ENCODE peak calls at places on chromosomes 4 and X, in five cellular contexts. One of them, this sample, is unnamed.

GRCh38 chr4:105895324-105895608 is at the start of gene NPNT:
- DNase-seq in K562: no peak
- DNase-seq in fibroblast of lung: no peak
- DNase-seq in uterus: no peak
- DNase-seq in tibial nerve: no peak
- DNase-seq in this sample: peak

GRCh38 chr4:109820563-109820962 is 5.0 kb downstream of the GAR1 start:
- DNase-seq in K562: no peak
- DNase-seq in uterus: no peak
- DNase-seq in fibroblast of lung: no peak
- DNase-seq in tibial nerve: no peak
- DNase-seq in this sample: no peak

GRCh38 chr4:112563431-112564200 is 47.6 kb upstream of the NEUROG2 start:
- DNase-seq in fibroblast of lung: no peak
- DNase-seq in uterus: no peak
- DNase-seq in K562: no peak
- DNase-seq in tibial nerve: no peak
- DNase-seq in this sample: no peak

GRCh38 chr4:33628296-33628695 is 2616.0 kb downstream of the ARAP2 start:
- DNase-seq in tibial nerve: no peak
- DNase-seq in K562: no peak
- DNase-seq in fibroblast of lung: no peak
- DNase-seq in uterus: no peak
- DNase-seq in this sample: no peak

GRCh38 chr4:152259866-152260265 is 276.0 kb downstream of the FBXW7 start:
- DNase-seq in uterus: no peak
- DNase-seq in fibroblast of lung: peak
- DNase-seq in K562: no peak
- DNase-seq in tibial nerve: no peak
- DNase-seq in this sample: no peak

GRCh38 chr4:124641715-124642380 is 70.7 kb downstream of the ANKRD50 start:
- DNase-seq in fibroblast of lung: peak
- DNase-seq in uterus: no peak
- DNase-seq in tibial nerve: no peak
- DNase-seq in K562: no peak
- DNase-seq in this sample: no peak

GRCh38 chr4:98662619-98663225 is 4.3 kb upstream of the TSPAN5 start:
- DNase-seq in fibroblast of lung: no peak
- DNase-seq in K562: no peak
- DNase-seq in uterus: no peak
- DNase-seq in tibial nerve: no peak
- DNase-seq in this sample: no peak

GRCh38 chrX:54964766-54965511 is 29.0 kb downstream of the PFKFB1 start:
- DNase-seq in uterus: no peak
- DNase-seq in fibroblast of lung: no peak
- DNase-seq in tibial nerve: no peak
- DNase-seq in K562: no peak
- DNase-seq in this sample: no peak

GRCh38 chrX:149518236-149518635 is 13.1 kb upstream of the IDS start:
- DNase-seq in tibial nerve: no peak
- DNase-seq in fibroblast of lung: no peak
- DNase-seq in uterus: no peak
- DNase-seq in K562: no peak
- DNase-seq in this sample: no peak

GRCh38 chrX:154592505-154592904 is 7.6 kb downstream of the CTAG1A start:
- DNase-seq in tibial nerve: no peak
- DNase-seq in K562: no peak
- DNase-seq in uterus: no peak
- DNase-seq in fibroblast of lung: no peak
- DNase-seq in this sample: no peak

GRCh38 chr4:94305468-94306225 is 37.0 kb downstream of the HPGDS start:
- DNase-seq in K562: peak
- DNase-seq in fibroblast of lung: no peak
- DNase-seq in uterus: no peak
- DNase-seq in tibial nerve: no peak
- DNase-seq in this sample: no peak

GRCh38 chrX:136847874-136848273 is 32.7 kb downstream of the RBMX start:
- DNase-seq in fibroblast of lung: peak
- DNase-seq in uterus: no peak
- DNase-seq in K562: peak
- DNase-seq in tibial nerve: no peak
- DNase-seq in this sample: no peak

GRCh38 chr4:98963538-98964433 is 31.7 kb upstream of the METAP1 start:
- DNase-seq in uterus: no peak
- DNase-seq in tibial nerve: no peak
- DNase-seq in fibroblast of lung: no peak
- DNase-seq in K562: no peak
- DNase-seq in this sample: no peak

GRCh38 chr4:1568855-1569460 is 115.2 kb downstream of the FAM53A start:
- DNase-seq in K562: no peak
- DNase-seq in tibial nerve: no peak
- DNase-seq in fibroblast of lung: no peak
- DNase-seq in uterus: no peak
- DNase-seq in this sample: no peak

GRCh38 chrX:41468647-41469323 is 21.6 kb downstream of the NYX start:
- DNase-seq in uterus: no peak
- DNase-seq in K562: no peak
- DNase-seq in fibroblast of lung: peak
- DNase-seq in tibial nerve: no peak
- DNase-seq in this sample: no peak

GRCh38 chr4:95106408-95106928 is 348.7 kb downstream of the BMPR1B start:
- DNase-seq in tibial nerve: no peak
- DNase-seq in fibroblast of lung: no peak
- DNase-seq in K562: no peak
- DNase-seq in uterus: no peak
- DNase-seq in this sample: no peak

GRCh38 chrX:31934842-31935241 is 863.0 kb upstream of the FTHL17 start:
- DNase-seq in fibroblast of lung: no peak
- DNase-seq in tibial nerve: no peak
- DNase-seq in K562: no peak
- DNase-seq in uterus: no peak
- DNase-seq in this sample: no peak

GRCh38 chr4:56655627-56656345 is 25.3 kb downstream of the HOPX start:
- DNase-seq in tibial nerve: no peak
- DNase-seq in fibroblast of lung: no peak
- DNase-seq in K562: no peak
- DNase-seq in uterus: no peak
- DNase-seq in this sample: peak

GRCh38 chrX:12961191-12961718 is 13.7 kb upstream of the TMSB4X start:
- DNase-seq in uterus: no peak
- DNase-seq in fibroblast of lung: no peak
- DNase-seq in K562: no peak
- DNase-seq in tibial nerve: no peak
- DNase-seq in this sample: no peak

GRCh38 chr4:5976431-5976830 is 41.8 kb downstream of the C4orf50 start:
- DNase-seq in tibial nerve: no peak
- DNase-seq in K562: no peak
- DNase-seq in uterus: no peak
- DNase-seq in fibroblast of lung: no peak
- DNase-seq in this sample: no peak

GRCh38 chr4:102717448-102718092 is 43.2 kb downstream of the MANBA start:
- DNase-seq in fibroblast of lung: no peak
- DNase-seq in K562: no peak
- DNase-seq in tibial nerve: no peak
- DNase-seq in uterus: no peak
- DNase-seq in this sample: no peak

GRCh38 chr4:2962614-2963184 is 507 bp downstream of the NOP14 start:
- DNase-seq in K562: peak
- DNase-seq in uterus: no peak
- DNase-seq in fibroblast of lung: peak
- DNase-seq in tibial nerve: no peak
- DNase-seq in this sample: no peak

GRCh38 chr4:104491396-104491821 is 3.3 kb downstream of the CXXC4 start:
- DNase-seq in uterus: peak
- DNase-seq in tibial nerve: peak
- DNase-seq in K562: peak
- DNase-seq in fibroblast of lung: peak
- DNase-seq in this sample: peak

GRCh38 chr4:48909697-48910096 is 3.1 kb upstream of the OCIAD2 start:
- DNase-seq in K562: peak
- DNase-seq in tibial nerve: no peak
- DNase-seq in uterus: peak
- DNase-seq in fibroblast of lung: peak
- DNase-seq in this sample: peak

GRCh38 chr4:165994706-165995105 is 121.7 kb downstream of the TLL1 start:
- DNase-seq in fibroblast of lung: no peak
- DNase-seq in tibial nerve: no peak
- DNase-seq in uterus: no peak
- DNase-seq in K562: no peak
- DNase-seq in this sample: no peak

GRCh38 chr4:142600952-142601351 is 245.1 kb downstream of the INPP4B start:
- DNase-seq in K562: no peak
- DNase-seq in tibial nerve: no peak
- DNase-seq in fibroblast of lung: peak
- DNase-seq in uterus: no peak
- DNase-seq in this sample: no peak

GRCh38 chr4:126899382-126899801 is 733.4 kb upstream of the INTU start:
- DNase-seq in uterus: no peak
- DNase-seq in K562: no peak
- DNase-seq in fibroblast of lung: peak
- DNase-seq in tibial nerve: no peak
- DNase-seq in this sample: no peak

GRCh38 chr4:5828005-5828391 is 64.9 kb downstream of the CRMP1 start:
- DNase-seq in K562: no peak
- DNase-seq in uterus: no peak
- DNase-seq in fibroblast of lung: no peak
- DNase-seq in tibial nerve: no peak
- DNase-seq in this sample: no peak

GRCh38 chr4:145602129-145602760 is 16.9 kb upstream of the MMAA start:
- DNase-seq in tibial nerve: no peak
- DNase-seq in fibroblast of lung: no peak
- DNase-seq in uterus: no peak
- DNase-seq in K562: no peak
- DNase-seq in this sample: no peak

GRCh38 chr4:107818301-107818910 is 6.3 kb upstream of the SGMS2 start:
- DNase-seq in tibial nerve: no peak
- DNase-seq in fibroblast of lung: no peak
- DNase-seq in K562: no peak
- DNase-seq in uterus: no peak
- DNase-seq in this sample: no peak

GRCh38 chrX:12989456-12989855 is 14.5 kb downstream of the TMSB4X start:
- DNase-seq in tibial nerve: no peak
- DNase-seq in uterus: no peak
- DNase-seq in fibroblast of lung: peak
- DNase-seq in K562: no peak
- DNase-seq in this sample: no peak

GRCh38 chr4:80133240-80133783 is 60.3 kb upstream of the ANTXR2 start:
- DNase-seq in fibroblast of lung: no peak
- DNase-seq in K562: no peak
- DNase-seq in uterus: no peak
- DNase-seq in tibial nerve: no peak
- DNase-seq in this sample: no peak

GRCh38 chrX:63918611-63919010 is 133.6 kb upstream of the ARHGEF9 start:
- DNase-seq in uterus: no peak
- DNase-seq in tibial nerve: no peak
- DNase-seq in fibroblast of lung: peak
- DNase-seq in K562: no peak
- DNase-seq in this sample: no peak

GRCh38 chrX:85111347-85111746 is 107.7 kb downstream of the APOOL start:
- DNase-seq in K562: peak
- DNase-seq in uterus: no peak
- DNase-seq in fibroblast of lung: peak
- DNase-seq in tibial nerve: no peak
- DNase-seq in this sample: no peak

GRCh38 chrX:149121526-149121925 is 383.6 kb downstream of the IDS start:
- DNase-seq in tibial nerve: no peak
- DNase-seq in fibroblast of lung: no peak
- DNase-seq in uterus: no peak
- DNase-seq in K562: no peak
- DNase-seq in this sample: no peak

GRCh38 chrX:39975094-39975865 is 122.5 kb downstream of the BCOR start:
- DNase-seq in tibial nerve: no peak
- DNase-seq in fibroblast of lung: no peak
- DNase-seq in uterus: no peak
- DNase-seq in K562: no peak
- DNase-seq in this sample: no peak

GRCh38 chr4:153553155-153553819 is 87.1 kb downstream of the TMEM131L start:
- DNase-seq in K562: no peak
- DNase-seq in fibroblast of lung: no peak
- DNase-seq in tibial nerve: no peak
- DNase-seq in uterus: no peak
- DNase-seq in this sample: no peak

GRCh38 chrX:6667048-6667768 is 132.3 kb upstream of the VCX3A start:
- DNase-seq in tibial nerve: no peak
- DNase-seq in K562: no peak
- DNase-seq in uterus: no peak
- DNase-seq in fibroblast of lung: no peak
- DNase-seq in this sample: no peak

GRCh38 chr4:120829113-120829831 is 93.3 kb downstream of the PRDM5 start:
- DNase-seq in uterus: no peak
- DNase-seq in tibial nerve: no peak
- DNase-seq in K562: no peak
- DNase-seq in fibroblast of lung: peak
- DNase-seq in this sample: no peak

DNA sequence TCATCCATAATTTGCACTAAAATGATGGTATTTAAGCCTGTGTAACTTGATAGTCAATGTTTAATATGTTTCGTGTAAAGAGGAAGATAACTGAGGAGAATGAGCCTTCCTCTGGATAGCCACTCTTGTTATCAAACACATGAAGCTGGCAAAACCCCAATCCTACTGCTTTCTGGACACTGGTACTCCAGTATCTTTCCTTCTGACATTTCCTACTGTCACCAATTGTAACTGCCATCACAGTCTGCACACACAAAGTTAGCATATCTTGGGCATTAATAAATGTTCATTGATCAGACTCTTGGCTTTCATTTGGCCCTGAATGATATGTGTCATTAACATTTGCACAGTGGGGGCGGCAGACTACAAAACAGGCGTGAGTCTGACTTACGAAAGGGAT is 419.1 kb downstream of the TMA16 start:
- DNase-seq in K562: no peak
- DNase-seq in uterus: no peak
- DNase-seq in tibial nerve: no peak
- DNase-seq in fibroblast of lung: no peak
- DNase-seq in this sample: no peak
- H3K4me3 ChIP-seq in K562: no peak
- H3K4me3 ChIP-seq in uterus: no peak
- H3K4me3 ChIP-seq in tibial nerve: no peak
- H3K4me3 ChIP-seq in fibroblast of lung: no peak
- H3K4me3 ChIP-seq in this sample: no peak

GRCh38 chr4:181308476-181309170 is 934.6 kb upstream of the TENM3 start:
- DNase-seq in tibial nerve: no peak
- DNase-seq in fibroblast of lung: no peak
- DNase-seq in uterus: no peak
- DNase-seq in K562: no peak
- DNase-seq in this sample: no peak
- H3K4me3 ChIP-seq in tibial nerve: no peak
- H3K4me3 ChIP-seq in fibroblast of lung: no peak
- H3K4me3 ChIP-seq in uterus: no peak
- H3K4me3 ChIP-seq in K562: no peak
- H3K4me3 ChIP-seq in this sample: no peak

GRCh38 chr4:40908297-40908696 is 158.5 kb downstream of the NSUN7 start:
- DNase-seq in fibroblast of lung: no peak
- DNase-seq in uterus: no peak
- DNase-seq in tibial nerve: no peak
- DNase-seq in K562: no peak
- DNase-seq in this sample: no peak
- H3K4me3 ChIP-seq in fibroblast of lung: no peak
- H3K4me3 ChIP-seq in uterus: no peak
- H3K4me3 ChIP-seq in tibial nerve: no peak
- H3K4me3 ChIP-seq in K562: no peak
- H3K4me3 ChIP-seq in this sample: no peak

GRCh38 chrX:146614693-146615524 is 194.7 kb upstream of the CXorf51B start:
- DNase-seq in K562: no peak
- DNase-seq in uterus: no peak
- DNase-seq in fibroblast of lung: no peak
- DNase-seq in tibial nerve: no peak
- DNase-seq in this sample: no peak
- H3K4me3 ChIP-seq in K562: no peak
- H3K4me3 ChIP-seq in uterus: no peak
- H3K4me3 ChIP-seq in fibroblast of lung: no peak
- H3K4me3 ChIP-seq in tibial nerve: no peak
- H3K4me3 ChIP-seq in this sample: no peak